ENCODE peak calls at places on chromosomes 16 and 17, in four cellular contexts. H is K562, Q is SK-N-SH, U is HepG2. V is an unnamed sample.

GRCh38 chr17:57939797-57940196 is 15.4 kb downstream of the CUEDC1 start:
- DNase-seq in H (peak; percentile 31), Q (no peak), U (no peak), V (no peak)

GRCh38 chr16:31016018-31016417 is 5.6 kb upstream of the STX1B start:
- DNase-seq in H (no peak), Q (peak; percentile 46), U (peak; percentile 82), V (no peak)

GRCh38 chr16:13643412-13643811 is 276.5 kb upstream of the ERCC4 start:
- DNase-seq in H (no peak), Q (no peak), U (no peak), V (no peak)

GRCh38 chr17:27532269-27533067 is 76.2 kb downstream of the KSR1 start:
- DNase-seq in H (no peak), Q (no peak), U (peak; percentile 88), V (no peak)

GRCh38 chr16:67884-68789 is 4.3 kb downstream of the RHBDF1 start:
- DNase-seq in H (no peak), Q (no peak), U (no peak), V (no peak)

GRCh38 chr17:18309202-18309601 is 5.6 kb downstream of the TOP3A start:
- DNase-seq in H (no peak), Q (no peak), U (no peak), V (no peak)

GRCh38 chr17:62706598-62707424 is 79.3 kb downstream of the MRC2 start:
- DNase-seq in H (no peak), Q (no peak), U (no peak), V (no peak)

GRCh38 chr17:73566905-73567782 is 77.1 kb downstream of the SDK2 start:
- DNase-seq in H (no peak), Q (no peak), U (no peak), V (no peak)

GRCh38 chr16:83994087-83994486 is 26.0 kb downstream of the NECAB2 start:
- DNase-seq in H (no peak), Q (no peak), U (peak; percentile 75), V (no peak)

GRCh38 chr17:2179615-2180295 is 123.8 kb downstream of the SMG6 start:
- DNase-seq in H (no peak), Q (peak; percentile 81), U (no peak), V (no peak)
- TF ChIP-seq FOXJ3 in H (no peak), Q (peak; percentile 63), U (no peak), V (no peak)

DNA sequence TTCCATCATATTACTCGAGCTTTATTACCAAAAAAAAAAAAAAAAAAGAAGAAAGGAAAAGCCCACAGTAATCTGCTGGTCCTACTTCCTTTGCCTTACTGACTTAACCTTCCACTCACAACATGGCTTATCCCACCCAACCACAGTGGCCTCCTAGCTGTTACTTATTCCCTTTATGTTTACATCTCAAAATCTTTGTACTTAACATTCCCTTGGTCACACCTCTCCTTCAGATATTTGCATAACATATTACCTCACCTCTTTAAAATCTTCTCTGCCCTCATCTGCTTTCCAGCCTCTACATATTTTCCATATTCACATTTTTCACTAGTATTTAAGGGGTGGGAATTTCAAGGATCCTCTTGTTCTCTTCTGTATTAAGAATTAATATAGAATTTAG is 327.0 kb upstream of the TBX2 start:
- DNase-seq in H (no peak), Q (no peak), U (no peak), V (no peak)
- TF ChIP-seq FOXJ3 in H (no peak), Q (no peak), U (no peak), V (no peak)

DNA sequence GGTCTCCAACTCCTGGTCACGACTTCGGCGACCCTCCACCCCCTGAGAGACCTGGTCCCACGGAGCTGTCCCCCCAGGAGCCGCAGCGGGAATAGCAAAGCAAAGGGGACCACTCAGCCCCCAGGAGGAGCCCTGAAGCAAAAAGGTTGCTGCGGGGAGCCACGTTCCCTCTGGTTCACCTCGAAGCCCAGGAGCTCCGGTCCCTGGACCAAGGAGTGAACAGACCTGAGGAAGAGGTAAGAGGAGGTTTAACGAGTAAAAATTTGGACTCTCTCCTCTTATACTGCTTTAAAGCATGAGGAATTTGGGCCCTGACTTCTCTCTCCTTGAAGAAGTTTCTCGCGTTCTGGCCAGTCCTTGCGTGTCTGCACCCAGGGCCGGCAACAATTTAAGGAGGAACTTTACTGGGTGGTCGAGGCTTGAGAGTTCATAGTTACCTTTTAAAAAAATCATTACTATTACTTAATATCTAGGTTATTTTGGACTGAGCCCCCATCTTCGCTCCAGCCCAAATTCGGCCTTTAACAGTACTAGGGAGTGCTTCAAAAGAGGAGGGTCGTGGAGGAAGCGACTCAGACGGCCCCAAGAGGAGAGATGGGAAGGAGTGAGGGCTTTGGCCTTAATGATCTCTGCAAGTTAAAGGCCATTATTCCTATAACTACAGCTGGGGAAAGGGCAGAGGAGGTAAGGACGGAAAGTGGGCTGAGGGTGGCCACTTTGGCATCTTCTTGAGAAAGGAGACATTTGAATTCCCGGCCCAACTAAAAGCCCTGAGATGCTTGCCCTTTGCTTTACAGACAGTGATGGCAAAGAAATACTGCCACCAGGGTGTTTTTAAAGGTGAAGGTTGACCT is 16.9 kb upstream of the HOXB9 start:
- DNase-seq in H (no peak), Q (no peak), U (no peak), V (no peak)
- TF ChIP-seq FOXJ3 in H (no peak), Q (no peak), U (no peak), V (no peak)

DNA sequence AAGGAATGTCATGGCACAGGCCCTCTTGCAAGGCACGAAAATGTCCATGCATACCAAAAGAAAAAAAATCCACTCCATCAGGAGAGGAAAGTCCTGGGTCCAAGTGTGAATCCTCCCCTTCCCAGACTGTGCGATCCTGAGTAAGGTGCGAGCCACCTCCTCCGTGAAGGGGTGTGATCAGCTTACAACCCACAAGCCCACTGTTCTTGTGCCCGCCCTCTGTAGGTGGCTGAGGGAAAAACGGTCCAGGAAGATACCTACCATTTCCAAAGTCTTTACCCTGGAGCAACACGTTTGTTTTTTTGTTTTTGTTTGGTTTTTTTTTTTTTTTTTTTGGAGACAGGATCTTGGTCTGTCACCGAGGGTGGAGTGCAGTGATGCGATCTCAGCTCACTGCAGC is 116.5 kb downstream of the ZNF423 start:
- DNase-seq in H (peak; percentile 18), Q (peak; percentile 55), U (no peak), V (peak; percentile 69)
- TF ChIP-seq FOXJ3 in H (no peak), Q (no peak), U (no peak), V (no peak)

GRCh38 chr17:8696951-8697745 is 47.5 kb downstream of the CCDC42 start:
- DNase-seq in H (no peak), Q (peak; percentile 47), U (peak; percentile 42), V (peak; percentile 57)
- TF ChIP-seq FOXJ3 in H (no peak), Q (no peak), U (no peak), V (no peak)

GRCh38 chr17:36921131-36921851 is 16.0 kb upstream of the LHX1 start:
- DNase-seq in H (peak; percentile 54), Q (no peak), U (peak; percentile 23), V (no peak)
- TF ChIP-seq FOXJ3 in H (no peak), Q (no peak), U (no peak), V (no peak)